ENCODE peak calls at places on chromosomes 4 and X, in ten cellular contexts. W, M, E, Q, G, X, L, R, V and I are unnamed samples.
A peak's percentile ranks its signal among the peaks of the same experiment; 100 is the strongest.

GRCh38 chrX:154714925-154715324 is 36.0 kb downstream of the GAB3 start:
- DNase-seq in W (peak; percentile 46), M (no peak), E (peak; percentile 53), Q (no peak), G (peak; percentile 50), X (peak; percentile 58), L (no peak), R (no peak), V (no peak), I (no peak)

GRCh38 chrX:129996120-129996519 is 13.7 kb downstream of the BCORL1 start:
- DNase-seq in W (peak; percentile 8), M (no peak), E (no peak), Q (peak; percentile 13), G (peak; percentile 16), X (peak; percentile 65), L (no peak), R (no peak), V (no peak), I (no peak)

GRCh38 chr4:52369649-52370048 is 289.5 kb downstream of the USP46 start:
- DNase-seq in W (no peak), M (no peak), E (no peak), Q (peak; percentile 40), G (no peak), X (no peak), L (no peak), R (no peak), V (no peak), I (no peak)

GRCh38 chr4:182585321-182585720 is 331.9 kb downstream of the DCTD start:
- DNase-seq in W (no peak), M (no peak), E (no peak), Q (no peak), G (no peak), X (no peak), L (no peak), R (no peak), V (no peak), I (no peak)

GRCh38 chrX:10045327-10046000 is 78.3 kb downstream of the CLDN34 start:
- DNase-seq in W (peak; percentile 40), M (peak; percentile 55), E (no peak), Q (no peak), G (no peak), X (peak; percentile 12), L (peak; percentile 39), R (no peak), V (no peak), I (no peak)

GRCh38 chrX:133544105-133544504 is 128.8 kb upstream of the GPC4 start:
- DNase-seq in W (no peak), M (no peak), E (no peak), Q (peak; percentile 78), G (peak; percentile 7), X (peak; percentile 62), L (no peak), R (no peak), V (no peak), I (no peak)

GRCh38 chrX:107450823-107451509 is 1.5 kb downstream of the FRMPD3 start:
- DNase-seq in W (no peak), M (no peak), E (peak; percentile 16), Q (no peak), G (no peak), X (no peak), L (no peak), R (no peak), V (peak; percentile 20), I (no peak)

GRCh38 chr4:87502580-87503238 is 26.5 kb downstream of the SPARCL1 start:
- DNase-seq in W (peak; percentile 35), M (no peak), E (no peak), Q (peak; percentile 36), G (peak; percentile 23), X (no peak), L (no peak), R (no peak), V (no peak), I (no peak)

GRCh38 chr4:26860922-26861433 is 337 bp downstream of the STIM2 start:
- DNase-seq in W (no peak), M (peak; percentile 30), E (no peak), Q (peak; percentile 57), G (peak; percentile 44), X (peak; percentile 42), L (peak; percentile 55), R (peak; percentile 52), V (no peak), I (peak; percentile 81)

GRCh38 chr4:1336079-1336478 is 10.9 kb upstream of the UVSSA start:
- DNase-seq in W (no peak), M (no peak), E (no peak), Q (peak; percentile 19), G (peak; percentile 39), X (peak; percentile 69), L (no peak), R (no peak), V (no peak), I (no peak)

GRCh38 chr4:154049457-154050181 is 260.7 kb upstream of the SFRP2 start:
- DNase-seq in W (no peak), M (peak; percentile 67), E (no peak), Q (peak; percentile 16), G (no peak), X (peak; percentile 69), L (no peak), R (no peak), V (no peak), I (no peak)

GRCh38 chr4:140059159-140059558 is 94.8 kb downstream of the MAML3 start:
- DNase-seq in W (no peak), M (no peak), E (no peak), Q (peak; percentile 35), G (peak; percentile 47), X (peak; percentile 50), L (no peak), R (no peak), V (no peak), I (no peak)

GRCh38 chr4:105966046-105966445 is 70.8 kb downstream of the NPNT start:
- DNase-seq in W (no peak), M (no peak), E (no peak), Q (peak; percentile 50), G (peak; percentile 52), X (peak; percentile 49), L (no peak), R (no peak), V (no peak), I (no peak)

GRCh38 chr4:1050486-1051213 is 39.2 kb downstream of the FGFRL1 start:
- DNase-seq in W (no peak), M (no peak), E (no peak), Q (no peak), G (no peak), X (peak; percentile 27), L (peak; percentile 7), R (no peak), V (no peak), I (peak; percentile 63)

GRCh38 chrX:38768079-38768478 is 33.2 kb upstream of the MID1IP1 start:
- DNase-seq in W (no peak), M (no peak), E (no peak), Q (peak; percentile 6), G (peak; percentile 33), X (peak; percentile 56), L (no peak), R (no peak), V (no peak), I (no peak)

GRCh38 chr4:12118651-12119213 is 690.0 kb upstream of the HS3ST1 start:
- DNase-seq in W (no peak), M (no peak), E (no peak), Q (peak; percentile 42), G (no peak), X (peak; percentile 53), L (no peak), R (no peak), V (no peak), I (no peak)

GRCh38 chrX:17474892-17475291 is 99.9 kb downstream of the NHS start:
- DNase-seq in W (no peak), M (no peak), E (no peak), Q (peak; percentile 57), G (peak; percentile 55), X (no peak), L (no peak), R (no peak), V (no peak), I (no peak)

DNA sequence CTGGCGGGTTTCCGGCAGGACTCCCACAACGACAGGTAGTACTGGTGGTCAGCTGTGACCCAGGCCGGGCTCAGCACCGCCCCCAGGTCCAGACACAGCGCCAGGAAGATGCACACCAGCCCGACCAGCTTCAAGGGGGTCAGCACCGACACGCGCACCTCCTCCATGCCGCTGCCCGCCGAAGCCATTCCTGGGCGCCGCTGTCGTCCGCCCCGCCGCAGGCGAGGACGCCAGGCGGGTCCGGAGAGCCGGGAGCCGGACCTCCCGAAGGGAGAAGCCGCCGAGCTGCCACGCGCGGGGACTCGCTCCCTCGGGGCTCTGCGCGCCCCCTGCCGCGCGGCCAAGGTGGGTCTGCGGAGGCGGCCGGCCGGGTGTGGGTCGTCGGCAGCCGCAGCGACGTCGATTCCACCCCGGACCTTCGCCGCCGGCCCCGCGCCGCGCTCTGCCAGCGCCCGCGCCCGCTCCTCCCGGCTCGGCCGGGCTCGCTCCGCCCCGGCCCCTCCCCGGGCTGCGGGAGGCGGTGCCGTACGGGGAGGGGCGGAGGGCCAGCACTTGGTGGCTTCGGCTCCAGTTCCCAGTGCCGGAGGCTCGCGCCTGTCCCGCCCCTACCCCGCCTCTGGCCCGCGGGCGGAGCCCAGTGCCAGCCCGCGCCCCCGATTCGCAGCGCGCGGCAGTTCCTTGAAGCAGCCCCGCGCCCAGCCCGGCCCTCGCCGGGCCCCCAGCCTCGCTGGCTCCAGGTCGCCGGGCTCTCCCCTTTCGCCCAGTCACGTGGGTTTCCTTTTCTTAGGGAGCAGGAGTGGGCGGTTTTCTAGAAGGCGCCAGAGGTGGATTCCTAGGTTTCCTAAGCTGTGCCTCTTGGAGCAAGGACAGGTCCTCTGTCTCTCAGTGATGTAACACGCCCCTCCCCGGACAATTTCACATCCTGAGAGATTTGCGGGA is at the start of gene TMEM47:
- DNase-seq in W (peak; percentile 73), M (peak; percentile 51), E (peak; percentile 40), Q (peak; percentile 69), G (peak; percentile 70), X (peak; percentile 72), L (peak; percentile 74), R (peak; percentile 68), V (peak; percentile 53), I (peak; percentile 80)
- H3K27ac ChIP-seq in W (peak within 1 kb of the TSS; percentile 86), M (peak within 1 kb of the TSS; percentile 78), E (peak within 1 kb of the TSS; percentile 75), Q (peak within 1 kb of the TSS; percentile 62), G (peak within 1 kb of the TSS; percentile 90), X (peak within 1 kb of the TSS; percentile 67), L (peak within 1 kb of the TSS; percentile 89), R (peak within 1 kb of the TSS; percentile 69), V (no peak within 1 kb of the TSS), I (peak within 1 kb of the TSS; percentile 78)

GRCh38 chr4:3721186-3721585 is 45.0 kb upstream of the ADRA2C start:
- DNase-seq in W (no peak), M (no peak), E (no peak), Q (no peak), G (no peak), X (no peak), L (no peak), R (no peak), V (no peak), I (no peak)
- H3K4me3 ChIP-seq in W (no peak overlapping the region), M (no peak overlapping the region), E (no peak overlapping the region), Q (no peak overlapping the region), G (no peak overlapping the region), X (no peak overlapping the region), L (no peak overlapping the region), R (no peak overlapping the region), V (no peak overlapping the region), I (no peak overlapping the region)

GRCh38 chr4:64715741-64716140 is 306.5 kb upstream of the TECRL start:
- DNase-seq in W (no peak), M (no peak), E (no peak), Q (no peak), G (no peak), X (no peak), L (no peak), R (no peak), V (no peak), I (no peak)
- TF ChIP-seq CTCF in W (no peak), M (no peak), E (no peak), Q (no peak), G (no peak), X (no peak), L (no peak), R (no peak), V (no peak), I (no peak)

GRCh38 chr4:184763150-184763780 is 29.4 kb upstream of the CENPU start:
- DNase-seq in W (no peak), M (no peak), E (no peak), Q (no peak), G (peak; percentile 25), X (peak; percentile 12), L (peak; percentile 38), R (no peak), V (no peak), I (no peak)
- H3K27ac ChIP-seq in W (no peak overlapping the region), M (no peak overlapping the region), E (no peak overlapping the region), Q (no peak overlapping the region), G (no peak overlapping the region), X (no peak overlapping the region), L (peak overlapping the region; percentile 48), R (no peak overlapping the region), V (no peak overlapping the region), I (no peak overlapping the region)